ENCODE peak calls at places on chromosomes 7 and 10, in five cellular contexts. N is foreskin fibroblast; V is DMS79 treated with DMSO at 0.1 percent for 48 hours; E is stimulated activated CD8-positive, alpha-beta memory T cell treated with anti-CD3 and anti-CD28 coated beads, Interleukin-2, amount 100 ng/mL, for 48 hours; M is GM19239. K is an unnamed sample.

GRCh38 chr7:105958037-105958436 is 5.0 kb upstream of the CDHR3 start:
- DNase-seq in E (no peak), V (no peak), N (no peak), M (no peak), K (no peak)

GRCh38 chr10:97683556-97684357 is 3.3 kb downstream of the AVPI1 start:
- DNase-seq in V (no peak), E (no peak), M (no peak), N (peak), K (no peak)

GRCh38 chr7:131625817-131626372 is 69.5 kb upstream of the PODXL start:
- DNase-seq in V (no peak), E (no peak), M (no peak), N (peak), K (no peak)

GRCh38 chr10:65419629-65420028 is 1506.2 kb upstream of the LRRTM3 start:
- DNase-seq in V (no peak), E (no peak), N (no peak), M (no peak), K (no peak)

GRCh38 chr7:33636359-33636758 is 269.0 kb upstream of the BMPER start:
- DNase-seq in M (no peak), E (no peak), V (no peak), N (no peak), K (no peak)

GRCh38 chr7:33831389-33832118 is 73.8 kb upstream of the BMPER start:
- DNase-seq in E (no peak), V (peak), M (no peak), N (peak), K (no peak)

GRCh38 chr7:158120751-158121150 is 466.9 kb downstream of the PTPRN2 start:
- DNase-seq in V (no peak), N (no peak), M (no peak), E (no peak), K (peak)

GRCh38 chr10:76149602-76150138 is 718.2 kb downstream of the LRMDA start:
- DNase-seq in M (no peak), N (no peak), E (no peak), V (no peak), K (no peak)

GRCh38 chr7:35985126-35985754 is 167.8 kb upstream of the EEPD1 start:
- DNase-seq in V (peak), N (peak), E (peak), M (peak), K (no peak)

K was measured in chondrocyte.